ENCODE peak calls at places on chromosomes 7 and 10, in five cellular contexts. L is HT-29, A is globus pallidus, S is NCI-H1436 treated with DMSO at 0.1 percent for 48 hours, K is fibroblast of gingiva. G is an unnamed sample.

GRCh38 chr10:92830478-92831389 is 17.6 kb upstream of the EXOC6 start:
- DNase-seq in L (no peak), A (no peak), K (no peak), S (no peak), G (no peak)

GRCh38 chr7:13702261-13702660 is 287.2 kb downstream of the ETV1 start:
- DNase-seq in A (no peak), L (no peak), K (no peak), S (no peak), G (no peak)

GRCh38 chr10:118960166-118961090 is 69.1 kb upstream of the NANOS1 start:
- DNase-seq in K (peak), L (peak), S (no peak), A (no peak), G (peak)

GRCh38 chr7:116952640-116953371 is 495 bp upstream of the ST7 start:
- DNase-seq in L (peak), S (no peak), A (peak), K (peak), G (peak)

GRCh38 chr7:1290262-1291039 is 57.8 kb downstream of the UNCX start:
- DNase-seq in L (no peak), A (peak), S (no peak), K (peak), G (peak)

GRCh38 chr10:89867964-89868363 is 166.6 kb downstream of the KIF20B start:
- DNase-seq in S (no peak), K (no peak), L (no peak), A (no peak), G (peak)

GRCh38 chr10:31171402-31172120 is 139.9 kb upstream of the ZNF438 start:
- DNase-seq in L (no peak), K (peak), S (no peak), A (no peak), G (no peak)

GRCh38 chr7:30694774-30695721 is 12.8 kb upstream of the CRHR2 start:
- DNase-seq in K (no peak), A (no peak), L (no peak), S (no peak), G (no peak)

GRCh38 chr7:29190349-29191045 is 4.1 kb upstream of the CHN2 start:
- DNase-seq in K (no peak), S (peak), A (no peak), L (no peak), G (no peak)

GRCh38 chr7:105325225-105325904 is 63.4 kb downstream of the SRPK2 start:
- DNase-seq in L (no peak), S (no peak), K (no peak), A (no peak), G (no peak)

GRCh38 chr10:114551310-114551972 is 106.6 kb downstream of the ABLIM1 start:
- DNase-seq in A (peak), L (no peak), S (peak), K (no peak), G (peak)

GRCh38 chr7:7681191-7681935 is 37.0 kb downstream of the RPA3 start:
- DNase-seq in A (peak), S (peak), L (peak), K (peak), G (peak)

GRCh38 chr7:148481965-148482626 is 108.5 kb upstream of the C7orf33 start:
- DNase-seq in L (no peak), S (no peak), A (no peak), K (no peak), G (no peak)

GRCh38 chr7:80593869-80594587 is 44.4 kb upstream of the CD36 start:
- DNase-seq in A (no peak), S (no peak), K (peak), L (no peak), G (no peak)

GRCh38 chr10:16887565-16887964 is 70.3 kb upstream of the RSU1 start:
- DNase-seq in A (no peak), L (no peak), K (peak), S (no peak), G (peak)

GRCh38 chr10:121766426-121766825 is 161.4 kb downstream of the ATE1 start:
- DNase-seq in S (no peak), L (no peak), A (no peak), K (no peak), G (no peak)

GRCh38 chr10:130350996-130351395 is 214.8 kb downstream of the GLRX3 start:
- DNase-seq in A (no peak), K (no peak), S (no peak), L (no peak), G (no peak)

GRCh38 chr10:78452782-78453181 is 419.1 kb downstream of the RPS24 start:
- DNase-seq in L (no peak), A (no peak), S (no peak), K (no peak), G (no peak)

GRCh38 chr7:50793115-50793946 is 10.6 kb upstream of the GRB10 start:
- DNase-seq in S (no peak), K (peak), L (peak), A (no peak), G (peak)

GRCh38 chr7:27115161-27116018 is 12.9 kb upstream of the HOXA2 start:
- DNase-seq in S (no peak), L (peak), K (no peak), A (no peak), G (no peak)

GRCh38 chr7:101922631-101923275 is 105.3 kb downstream of the CUX1 start:
- DNase-seq in K (no peak), S (no peak), L (no peak), A (no peak), G (no peak)

GRCh38 chr7:85025312-85025756 is 161.5 kb downstream of the SEMA3D start:
- DNase-seq in L (no peak), S (no peak), A (no peak), K (no peak), G (no peak)

GRCh38 chr10:122510736-122511135 is 49.4 kb downstream of the HTRA1 start:
- DNase-seq in L (no peak), K (no peak), S (no peak), A (no peak), G (peak)

GRCh38 chr7:112869111-112869774 is 79.0 kb upstream of the TMEM168 start:
- DNase-seq in A (no peak), K (no peak), S (no peak), L (peak), G (peak)

GRCh38 chr10:89163265-89163995 is 43.7 kb downstream of the CH25H start:
- DNase-seq in K (peak), A (peak), S (no peak), L (no peak), G (no peak)

GRCh38 chr10:47303866-47304265 is 3.9 kb downstream of the GDF10 start:
- DNase-seq in S (no peak), K (no peak), A (no peak), L (no peak), G (no peak)

GRCh38 chr10:84825330-84825729 is 496.9 kb downstream of the CCSER2 start:
- DNase-seq in S (no peak), K (no peak), L (no peak), A (no peak), G (peak)

GRCh38 chr7:100167912-100168323 is 499 bp downstream of the GAL3ST4 start:
- DNase-seq in L (no peak), S (no peak), K (peak), A (no peak), G (no peak)

GRCh38 chr10:4838743-4839142 is 12.7 kb downstream of the AKR1E2 start:
- DNase-seq in A (no peak), L (no peak), K (no peak), S (no peak), G (no peak)

G was measured in SK-MEL-5.